ENCODE peak calls at places on chromosomes 2 and 18, in six cellular contexts. R is coronary artery; Q is A172; L is left ventricle myocardium inferior; Z is PC-9; Y is activated CD4-positive, alpha-beta T cell treated with anti-CD3 and anti-CD28 coated beads for 1 hour. I is an unnamed sample.

GRCh38 chr2:124763611-124764010 is 738.5 kb downstream of the CNTNAP5 start:
- DNase-seq in Z (no peak), L (no peak), Y (no peak), Q (no peak), R (no peak), I (no peak)

GRCh38 chr2:192230864-192231453 is 36.2 kb upstream of the TMEFF2 start:
- DNase-seq in Y (no peak), Z (no peak), Q (no peak), L (no peak), R (no peak), I (no peak)

GRCh38 chr2:45778720-45779171 is 127.3 kb downstream of the PRKCE start:
- DNase-seq in R (no peak), L (peak; percentile 41), Q (peak; percentile 56), Z (peak; percentile 67), Y (peak; percentile 41), I (peak; percentile 11)

GRCh38 chr2:239839306-239839705 is 185.8 kb downstream of the NDUFA10 start:
- DNase-seq in R (no peak), Z (no peak), L (no peak), Q (no peak), Y (no peak), I (no peak)

GRCh38 chr2:29528891-29529520 is 392.4 kb downstream of the ALK start:
- DNase-seq in Z (no peak), L (peak; percentile 59), Q (peak; percentile 20), R (no peak), Y (no peak), I (no peak)

GRCh38 chr2:172288603-172289002 is 138.8 kb upstream of the ITGA6 start:
- DNase-seq in Y (peak; percentile 26), Z (peak; percentile 63), Q (peak; percentile 73), R (no peak), L (no peak), I (peak; percentile 42)

GRCh38 chr18:11947214-11948119 is 33.8 kb upstream of the IMPA2 start:
- DNase-seq in Q (peak; percentile 98), R (peak; percentile 96), Z (peak; percentile 97), L (peak; percentile 95), Y (peak; percentile 37), I (peak; percentile 90)

GRCh38 chr18:76098728-76099514 is 396.1 kb downstream of the ZNF516 start:
- DNase-seq in L (no peak), Z (no peak), Y (no peak), Q (no peak), R (no peak), I (no peak)

GRCh38 chr18:45576906-45577305 is 38.4 kb upstream of the SLC14A2 start:
- DNase-seq in R (no peak), Q (no peak), L (no peak), Z (no peak), Y (no peak), I (no peak)

GRCh38 chr18:23163786-23164583 is 28.7 kb downstream of the CABLES1 start:
- DNase-seq in R (no peak), L (no peak), Y (no peak), Z (no peak), Q (no peak), I (no peak)

I was measured in keratinocyte.